ENCODE peak calls at places on chromosomes 13 and 19, in nine cellular contexts. X is kidney epithelial cell; T is spleen; C is stimulated activated CD8-positive, alpha-beta memory T cell treated with anti-CD3 and anti-CD28 coated beads, Interleukin-7, amount 100 ng/mL, for 48 hours; A is HuH-7.5; J is skeletal muscle cell; M is tibial nerve; E is uterus; I is mesothelial cell of epicardium. H is an unnamed sample.

GRCh38 chr19:22882797-22883196 is 50.7 kb downstream of the ZNF723 start:
- DNase-seq in X (no peak), T (no peak), C (no peak), A (peak), J (no peak), M (peak), E (no peak), I (no peak), H (no peak)

GRCh38 chr19:48292798-48293197 is 22.9 kb downstream of the ZNF114 start:
- DNase-seq in X (no peak), T (no peak), C (no peak), A (no peak), J (no peak), M (no peak), E (no peak), I (no peak), H (no peak)

GRCh38 chr13:110989331-110989730 is 74.5 kb upstream of the ANKRD10 start:
- DNase-seq in X (no peak), T (no peak), C (no peak), A (no peak), J (peak), M (no peak), E (no peak), I (no peak), H (no peak)

GRCh38 chr13:76632388-76633044 is 253.7 kb downstream of the KCTD12 start:
- DNase-seq in X (no peak), T (no peak), C (no peak), A (no peak), J (no peak), M (no peak), E (no peak), I (no peak), H (no peak)

GRCh38 chr19:4930664-4931063 is 21.4 kb downstream of the UHRF1 start:
- DNase-seq in X (no peak), T (no peak), C (no peak), A (no peak), J (no peak), M (no peak), E (no peak), I (no peak), H (no peak)

GRCh38 chr13:80363890-80364503 is 23.1 kb upstream of the SPRY2 start:
- DNase-seq in X (no peak), T (no peak), C (no peak), A (no peak), J (no peak), M (no peak), E (no peak), I (no peak), H (no peak)

GRCh38 chr13:93690139-93690538 is 463.5 kb downstream of the GPC6 start:
- DNase-seq in X (no peak), T (no peak), C (no peak), A (no peak), J (no peak), M (peak), E (no peak), I (peak), H (no peak)

GRCh38 chr19:48484247-48484893 is 15.2 kb downstream of the CYTH2 start:
- DNase-seq in X (no peak), T (no peak), C (no peak), A (no peak), J (no peak), M (no peak), E (no peak), I (no peak), H (no peak)

GRCh38 chr19:18483119-18483518 is 38.8 kb downstream of the ELL start:
- DNase-seq in X (no peak), T (no peak), C (no peak), A (no peak), J (no peak), M (no peak), E (no peak), I (no peak), H (no peak)

GRCh38 chr13:30818323-30818960 is 83.1 kb downstream of the ALOX5AP start:
- DNase-seq in X (no peak), T (no peak), C (no peak), A (no peak), J (peak), M (no peak), E (peak), I (no peak), H (no peak)

GRCh38 chr13:40539954-40540706 is 126.3 kb downstream of the FOXO1 start:
- DNase-seq in X (peak), T (no peak), C (no peak), A (peak), J (peak), M (no peak), E (no peak), I (no peak), H (no peak)

GRCh38 chr13:103178986-103179695 is 112.9 kb upstream of the SLC10A2 start:
- DNase-seq in X (no peak), T (no peak), C (no peak), A (no peak), J (no peak), M (no peak), E (no peak), I (no peak), H (no peak)

GRCh38 chr19:40411125-40411842 is 1.9 kb downstream of the PRX start:
- DNase-seq in X (no peak), T (no peak), C (no peak), A (peak), J (no peak), M (no peak), E (no peak), I (no peak), H (no peak)

GRCh38 chr19:45187421-45188100 is 9.0 kb downstream of the BLOC1S3 start:
- DNase-seq in X (no peak), T (no peak), C (no peak), A (peak), J (no peak), M (no peak), E (no peak), I (no peak), H (peak)

GRCh38 chr13:113820813-113821651 is 42.8 kb downstream of the GAS6 start:
- DNase-seq in X (peak), T (peak), C (no peak), A (no peak), J (peak), M (peak), E (peak), I (no peak), H (no peak)

GRCh38 chr19:35262101-35262761 is 6.5 kb upstream of the USF2 start:
- DNase-seq in X (no peak), T (peak), C (no peak), A (no peak), J (no peak), M (no peak), E (no peak), I (peak), H (no peak)

GRCh38 chr19:13060233-13060963 is 42.3 kb downstream of the LYL1 start:
- DNase-seq in X (no peak), T (no peak), C (no peak), A (peak), J (no peak), M (no peak), E (no peak), I (no peak), H (no peak)

GRCh38 chr19:2188708-2189385 is 25.1 kb downstream of the DOT1L start:
- DNase-seq in X (no peak), T (no peak), C (no peak), A (no peak), J (no peak), M (no peak), E (no peak), I (no peak), H (no peak)

GRCh38 chr13:67515895-67516294 is 285.8 kb upstream of the PCDH9 start:
- DNase-seq in X (peak), T (no peak), C (no peak), A (no peak), J (peak), M (no peak), E (no peak), I (no peak), H (no peak)

GRCh38 chr13:27375686-27376326 is 48.6 kb upstream of the GTF3A start:
- DNase-seq in X (no peak), T (no peak), C (no peak), A (peak), J (peak), M (peak), E (peak), I (peak), H (peak)

GRCh38 chr19:7869910-7870511 is 4.2 kb downstream of the PRR36 start:
- DNase-seq in X (no peak), T (peak), C (peak), A (peak), J (no peak), M (no peak), E (peak), I (peak), H (no peak)

GRCh38 chr19:16654151-16654550 is 5.8 kb downstream of the SMIM7 start:
- DNase-seq in X (no peak), T (no peak), C (no peak), A (no peak), J (no peak), M (no peak), E (no peak), I (no peak), H (no peak)

GRCh38 chr19:30865481-30865880 is 483.8 kb downstream of the TSHZ3 start:
- DNase-seq in X (no peak), T (no peak), C (no peak), A (no peak), J (no peak), M (no peak), E (no peak), I (no peak), H (no peak)

GRCh38 chr19:17872251-17873001 is 681 bp downstream of the SLC5A5 start:
- DNase-seq in X (no peak), T (peak), C (no peak), A (no peak), J (no peak), M (no peak), E (no peak), I (no peak), H (no peak)